ENCODE peak calls at places on chromosomes 7 and 10, in five cellular contexts. U, L, A, T and N are unnamed samples.

GRCh38 chr10:7826971-7827370 is 8.7 kb downstream of the TAF3 start:
- DNase-seq in A (no peak), T (no peak), U (no peak), L (no peak), N (no peak)

GRCh38 chr7:132347129-132347528 is 229.1 kb downstream of the PLXNA4 start:
- DNase-seq in L (no peak), T (no peak), A (no peak), U (no peak), N (no peak)

GRCh38 chr10:91127341-91128082 is 93.0 kb upstream of the PCGF5 start:
- DNase-seq in U (no peak), T (no peak), L (no peak), A (no peak), N (peak)

GRCh38 chr7:28708458-28708951 is 249.6 kb downstream of the TRIL start:
- DNase-seq in U (no peak), A (no peak), T (no peak), L (no peak), N (no peak)

GRCh38 chr10:119189811-119190282 is 11.2 kb upstream of the PRDX3 start:
- DNase-seq in U (no peak), L (no peak), T (no peak), A (no peak), N (no peak)

GRCh38 chr7:122166708-122167107 is 22.7 kb upstream of the AASS start:
- DNase-seq in U (no peak), L (no peak), A (peak), T (no peak), N (no peak)

GRCh38 chr10:33094263-33095051 is 136.4 kb upstream of the ITGB1 start:
- DNase-seq in A (no peak), L (no peak), U (no peak), T (no peak), N (no peak)

GRCh38 chr7:84492565-84493034 is 298.0 kb upstream of the SEMA3A start:
- DNase-seq in U (peak), L (no peak), T (no peak), A (peak), N (no peak)

GRCh38 chr7:5631752-5632151 is 149.7 kb downstream of the RNF216 start:
- DNase-seq in L (no peak), T (no peak), U (no peak), A (no peak), N (no peak)

GRCh38 chr10:71424496-71425194 is 27.9 kb downstream of the CDH23 start:
- DNase-seq in L (no peak), A (no peak), T (no peak), U (no peak), N (no peak)

GRCh38 chr7:7662527-7662926 is 22.0 kb downstream of the UMAD1 start:
- DNase-seq in U (no peak), T (no peak), A (no peak), L (no peak), N (no peak)

GRCh38 chr7:39683216-39683845 is 60.0 kb downstream of the RALA start:
- DNase-seq in A (peak), L (no peak), T (no peak), U (no peak), N (peak)

GRCh38 chr10:62116896-62117295 is 151.7 kb downstream of the RTKN2 start:
- DNase-seq in U (no peak), T (no peak), A (no peak), L (no peak), N (no peak)

GRCh38 chr10:78974409-78975317 is 94.1 kb upstream of the ZMIZ1 start:
- DNase-seq in A (peak), U (peak), L (peak), T (peak), N (peak)

GRCh38 chr10:25024528-25024927 is 8.1 kb downstream of the THNSL1 start:
- DNase-seq in U (no peak), A (no peak), T (no peak), L (no peak), N (no peak)

GRCh38 chr7:155210386-155210785 is 87.3 kb upstream of the INSIG1 start:
- DNase-seq in A (no peak), U (no peak), T (peak), L (no peak), N (no peak)

GRCh38 chr7:7913506-7913905 is 55.1 kb upstream of the GLCCI1 start:
- DNase-seq in A (peak), U (no peak), T (no peak), L (no peak), N (no peak)

GRCh38 chr7:114789942-114790341 is 132.0 kb upstream of the MDFIC start:
- DNase-seq in T (no peak), U (peak), A (peak), L (no peak), N (no peak)

GRCh38 chr7:70415179-70415972 is 716.6 kb upstream of the GALNT17 start:
- DNase-seq in L (peak), T (peak), U (no peak), A (no peak), N (no peak)

GRCh38 chr7:1290262-1291039 is 57.8 kb downstream of the UNCX start:
- DNase-seq in A (no peak), U (no peak), T (no peak), L (no peak), N (no peak)

GRCh38 chr10:63199716-63200115 is 66.6 kb downstream of the NRBF2 start:
- DNase-seq in L (no peak), T (no peak), U (no peak), A (no peak), N (no peak)

GRCh38 chr7:19463581-19463980 is 245.3 kb downstream of the POLR1F start:
- DNase-seq in L (no peak), A (no peak), U (no peak), T (no peak), N (no peak)

GRCh38 chr7:23759556-23760391 is 49.8 kb downstream of the STK31 start:
- DNase-seq in T (no peak), L (no peak), U (no peak), A (no peak), N (no peak)

GRCh38 chr10:78760463-78761240 is 308.1 kb upstream of the ZMIZ1 start:
- DNase-seq in L (no peak), U (no peak), A (no peak), T (peak), N (no peak)

GRCh38 chr7:128777156-128778123 is 1.8 kb upstream of the OPN1SW start:
- DNase-seq in A (no peak), U (no peak), L (no peak), T (no peak), N (no peak)

GRCh38 chr7:41182782-41183181 is 520.1 kb downstream of the INHBA start:
- DNase-seq in L (no peak), T (no peak), U (no peak), A (no peak), N (peak)

GRCh38 chr10:29736325-29737208 is 101.8 kb upstream of the SVIL start:
- DNase-seq in L (peak), T (no peak), U (no peak), A (no peak), N (peak)

GRCh38 chr10:45505336-45505735 is 131.3 kb downstream of the ALOX5 start:
- DNase-seq in L (no peak), A (no peak), T (no peak), U (peak), N (no peak)

GRCh38 chr10:86970152-86970886 is 2.0 kb downstream of the ADIRF start:
- DNase-seq in U (peak), L (peak), T (no peak), A (no peak), N (peak)

GRCh38 chr10:100882681-100883321 is 30.0 kb upstream of the SLF2 start:
- DNase-seq in T (no peak), L (no peak), A (no peak), U (no peak), N (no peak)

GRCh38 chr7:50226669-50227068 is 77.8 kb upstream of the IKZF1 start:
- DNase-seq in A (no peak), U (no peak), T (no peak), L (no peak), N (no peak)

GRCh38 chr7:2870471-2870941 is 26.4 kb upstream of the GNA12 start:
- DNase-seq in T (peak), U (peak), A (no peak), L (peak), N (peak)